ENCODE peak calls at places on chromosomes 12 and 14, in six cellular contexts. One of them, this sample, is unnamed.

GRCh38 chr14:72847721-72848120 is 46.2 kb downstream of the DPF3 start:
- DNase-seq in lung: no peak
- DNase-seq in cardiac fibroblast: no peak
- DNase-seq in stimulated activated CD4-positive, alpha-beta T cell treated with anti-CD3 and anti-CD28 coated beads, Interleukin-2, amount 100 ng/mL, for 48 hours: no peak
- DNase-seq in CD4-positive, CD25-positive, alpha-beta regulatory T cell: no peak
- DNase-seq in effector CD4-positive, alpha-beta T cell: no peak
- DNase-seq in this sample: no peak

GRCh38 chr12:88501976-88502938 is 78.0 kb downstream of the KITLG start:
- DNase-seq in lung: no peak
- DNase-seq in cardiac fibroblast: peak
- DNase-seq in stimulated activated CD4-positive, alpha-beta T cell treated with anti-CD3 and anti-CD28 coated beads, Interleukin-2, amount 100 ng/mL, for 48 hours: no peak
- DNase-seq in CD4-positive, CD25-positive, alpha-beta regulatory T cell: no peak
- DNase-seq in effector CD4-positive, alpha-beta T cell: no peak
- DNase-seq in this sample: no peak

GRCh38 chr14:105086833-105087307 is 21.6 kb upstream of the GPR132 start:
- DNase-seq in lung: peak
- DNase-seq in cardiac fibroblast: peak
- DNase-seq in stimulated activated CD4-positive, alpha-beta T cell treated with anti-CD3 and anti-CD28 coated beads, Interleukin-2, amount 100 ng/mL, for 48 hours: peak
- DNase-seq in CD4-positive, CD25-positive, alpha-beta regulatory T cell: peak
- DNase-seq in effector CD4-positive, alpha-beta T cell: peak
- DNase-seq in this sample: peak

GRCh38 chr12:20109667-20110066 is 258.7 kb upstream of the PDE3A start:
- DNase-seq in lung: no peak
- DNase-seq in cardiac fibroblast: no peak
- DNase-seq in stimulated activated CD4-positive, alpha-beta T cell treated with anti-CD3 and anti-CD28 coated beads, Interleukin-2, amount 100 ng/mL, for 48 hours: no peak
- DNase-seq in CD4-positive, CD25-positive, alpha-beta regulatory T cell: no peak
- DNase-seq in effector CD4-positive, alpha-beta T cell: no peak
- DNase-seq in this sample: no peak

GRCh38 chr12:113143959-113144358 is 5.6 kb upstream of the CFAP73 start:
- DNase-seq in lung: no peak
- DNase-seq in cardiac fibroblast: no peak
- DNase-seq in stimulated activated CD4-positive, alpha-beta T cell treated with anti-CD3 and anti-CD28 coated beads, Interleukin-2, amount 100 ng/mL, for 48 hours: no peak
- DNase-seq in CD4-positive, CD25-positive, alpha-beta regulatory T cell: no peak
- DNase-seq in effector CD4-positive, alpha-beta T cell: no peak
- DNase-seq in this sample: no peak

GRCh38 chr12:92408072-92408900 is 262.6 kb upstream of the BTG1 start:
- DNase-seq in lung: peak
- DNase-seq in cardiac fibroblast: peak
- DNase-seq in stimulated activated CD4-positive, alpha-beta T cell treated with anti-CD3 and anti-CD28 coated beads, Interleukin-2, amount 100 ng/mL, for 48 hours: peak
- DNase-seq in CD4-positive, CD25-positive, alpha-beta regulatory T cell: peak
- DNase-seq in effector CD4-positive, alpha-beta T cell: peak
- DNase-seq in this sample: peak

GRCh38 chr14:40870252-40870651 is 736.4 kb upstream of the LRFN5 start:
- DNase-seq in lung: no peak
- DNase-seq in cardiac fibroblast: no peak
- DNase-seq in stimulated activated CD4-positive, alpha-beta T cell treated with anti-CD3 and anti-CD28 coated beads, Interleukin-2, amount 100 ng/mL, for 48 hours: no peak
- DNase-seq in CD4-positive, CD25-positive, alpha-beta regulatory T cell: no peak
- DNase-seq in effector CD4-positive, alpha-beta T cell: no peak
- DNase-seq in this sample: no peak

GRCh38 chr12:125254856-125255255 is 189.6 kb downstream of the AACS start:
- DNase-seq in lung: no peak
- DNase-seq in cardiac fibroblast: no peak
- DNase-seq in stimulated activated CD4-positive, alpha-beta T cell treated with anti-CD3 and anti-CD28 coated beads, Interleukin-2, amount 100 ng/mL, for 48 hours: no peak
- DNase-seq in CD4-positive, CD25-positive, alpha-beta regulatory T cell: no peak
- DNase-seq in effector CD4-positive, alpha-beta T cell: no peak
- DNase-seq in this sample: no peak

GRCh38 chr12:3658327-3659163 is 94.4 kb downstream of the CRACR2A start:
- DNase-seq in lung: no peak
- DNase-seq in cardiac fibroblast: peak
- DNase-seq in stimulated activated CD4-positive, alpha-beta T cell treated with anti-CD3 and anti-CD28 coated beads, Interleukin-2, amount 100 ng/mL, for 48 hours: peak
- DNase-seq in CD4-positive, CD25-positive, alpha-beta regulatory T cell: no peak
- DNase-seq in effector CD4-positive, alpha-beta T cell: peak
- DNase-seq in this sample: peak

GRCh38 chr14:92917041-92917940 is 5.7 kb upstream of the CHGA start:
- DNase-seq in lung: no peak
- DNase-seq in cardiac fibroblast: no peak
- DNase-seq in stimulated activated CD4-positive, alpha-beta T cell treated with anti-CD3 and anti-CD28 coated beads, Interleukin-2, amount 100 ng/mL, for 48 hours: no peak
- DNase-seq in CD4-positive, CD25-positive, alpha-beta regulatory T cell: no peak
- DNase-seq in effector CD4-positive, alpha-beta T cell: no peak
- DNase-seq in this sample: no peak

GRCh38 chr12:87444039-87444438 is 585.2 kb downstream of the C12orf50 start:
- DNase-seq in lung: no peak
- DNase-seq in cardiac fibroblast: no peak
- DNase-seq in stimulated activated CD4-positive, alpha-beta T cell treated with anti-CD3 and anti-CD28 coated beads, Interleukin-2, amount 100 ng/mL, for 48 hours: no peak
- DNase-seq in CD4-positive, CD25-positive, alpha-beta regulatory T cell: no peak
- DNase-seq in effector CD4-positive, alpha-beta T cell: no peak
- DNase-seq in this sample: no peak

GRCh38 chr14:68813318-68813838 is 20.5 kb upstream of the ZFP36L1 start:
- DNase-seq in lung: no peak
- DNase-seq in cardiac fibroblast: no peak
- DNase-seq in stimulated activated CD4-positive, alpha-beta T cell treated with anti-CD3 and anti-CD28 coated beads, Interleukin-2, amount 100 ng/mL, for 48 hours: no peak
- DNase-seq in CD4-positive, CD25-positive, alpha-beta regulatory T cell: no peak
- DNase-seq in effector CD4-positive, alpha-beta T cell: no peak
- DNase-seq in this sample: no peak

GRCh38 chr14:57732886-57733285 is 133.0 kb downstream of the SLC35F4 start:
- DNase-seq in lung: no peak
- DNase-seq in cardiac fibroblast: peak
- DNase-seq in stimulated activated CD4-positive, alpha-beta T cell treated with anti-CD3 and anti-CD28 coated beads, Interleukin-2, amount 100 ng/mL, for 48 hours: no peak
- DNase-seq in CD4-positive, CD25-positive, alpha-beta regulatory T cell: no peak
- DNase-seq in effector CD4-positive, alpha-beta T cell: no peak
- DNase-seq in this sample: no peak

This sample was measured in heart right ventricle.